ENCODE peak calls at places on chromosome 5, in five cellular contexts. C, J, F, K and L are unnamed samples. For H3K4me1, the result is how much of the 10 kb centered on the place peaks cover.

GRCh38 chr5:91179018-91179417 is 204.1 kb downstream of the ARRDC3 start:
- DNase-seq in F (no peak), K (peak), C (no peak), J (no peak), L (no peak)

GRCh38 chr5:38660194-38660668 is 103.8 kb upstream of the LIFR start:
- DNase-seq in F (no peak), J (peak), K (no peak), C (peak), L (no peak)

GRCh38 chr5:173025651-173026050 is 30.5 kb upstream of the CREBRF start:
- DNase-seq in F (no peak), J (no peak), C (no peak), K (no peak), L (no peak)

GRCh38 chr5:93595420-93596136 is 12.6 kb downstream of the NR2F1 start:
- DNase-seq in C (no peak), K (no peak), J (no peak), F (no peak), L (no peak)

GRCh38 chr5:180141068-180141660 is 67.8 kb downstream of the RASGEF1C start:
- DNase-seq in F (no peak), J (no peak), C (no peak), K (no peak), L (no peak)

GRCh38 chr5:58765058-58765457 is 182.2 kb downstream of the RAB3C start:
- DNase-seq in K (no peak), C (no peak), F (no peak), J (no peak), L (no peak)

GRCh38 chr5:141182248-141182647 is at the start of gene PCDHB16:
- DNase-seq in J (no peak), C (peak), K (peak), F (no peak), L (no peak)

GRCh38 chr5:150180241-150181027 is 9.4 kb upstream of the SLC6A7 start:
- DNase-seq in F (no peak), C (no peak), K (peak), J (peak), L (peak)

GRCh38 chr5:5965132-5965531 is 413.2 kb downstream of the MED10 start:
- DNase-seq in J (no peak), C (no peak), K (no peak), F (peak), L (no peak)

GRCh38 chr5:132411382-132411925 is 41.9 kb downstream of the SLC22A5 start:
- DNase-seq in K (no peak), J (no peak), F (no peak), C (no peak), L (no peak)
- H3K4me3 ChIP-seq in K (peak), J (peak), F (peak), C (peak), L (peak)

GRCh38 chr5:122835681-122836080 is 9.7 kb upstream of the SNX24 start:
- DNase-seq in F (no peak), J (no peak), C (no peak), K (no peak), L (no peak)
- TF ChIP-seq CTCF in F (no peak), J (no peak), C (no peak), K (peak), L (no peak)

GRCh38 chr5:169256191-169256590 is 44.7 kb downstream of the SLIT3 start:
- DNase-seq in F (no peak), K (no peak), J (no peak), C (no peak), L (no peak)

GRCh38 chr5:169263591-169263990 is 37.3 kb downstream of the SLIT3 start:
- DNase-seq in C (no peak), K (no peak), F (no peak), J (no peak), L (no peak)

GRCh38 chr5:169253071-169253470 is 47.9 kb downstream of the SLIT3 start:
- DNase-seq in C (no peak), J (no peak), K (no peak), F (no peak), L (no peak)

GRCh38 chr5:169258372-169259000 is 42.5 kb downstream of the SLIT3 start:
- DNase-seq in K (no peak), J (no peak), C (no peak), F (no peak), L (no peak)
- H3K4me1 ChIP-seq in K (under half), J (under half), C (under half), F (under half), L (under half)

DNA sequence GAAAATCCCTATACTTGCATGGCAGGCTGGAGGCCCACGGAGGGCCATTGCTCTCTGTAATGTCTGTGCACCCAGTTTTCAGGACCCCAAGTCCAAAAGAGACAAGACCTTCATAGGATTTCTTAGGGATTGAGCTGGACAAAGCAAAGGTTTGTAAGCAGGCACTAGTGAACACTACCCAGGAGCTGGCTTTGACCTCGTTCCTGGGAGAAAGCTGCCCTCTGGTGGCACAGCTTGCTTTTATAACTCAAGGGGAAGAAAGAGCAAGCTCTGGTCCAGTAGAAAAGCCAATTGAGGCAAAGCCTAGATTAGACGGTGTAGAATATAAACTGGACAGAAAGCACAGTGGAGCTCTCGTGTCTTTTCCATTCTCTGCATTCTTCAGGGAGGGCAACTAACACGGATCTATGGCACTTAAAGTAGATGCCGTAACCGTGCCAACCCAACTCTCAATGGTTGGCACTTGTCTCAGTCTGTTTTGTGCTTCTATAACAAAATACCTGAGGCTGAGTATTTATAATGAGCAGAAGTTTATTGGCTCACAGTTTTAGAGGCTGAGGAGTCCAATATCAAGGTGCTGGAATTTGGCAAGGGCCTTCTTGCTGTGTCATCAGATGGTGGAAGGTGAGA is 7.9 kb downstream of the GABRP start:
- DNase-seq in C (peak), F (peak), J (peak), K (peak), L (peak)
- H3K4me3 ChIP-seq in C (no peak), F (no peak), J (no peak), K (no peak), L (no peak)

GRCh38 chr5:142584843-142585242 is 101.0 kb downstream of the FGF1 start:
- DNase-seq in F (no peak), C (no peak), J (no peak), K (no peak), L (no peak)

GRCh38 chr5:142590451-142591240 is 95.2 kb downstream of the FGF1 start:
- DNase-seq in F (no peak), J (no peak), K (no peak), C (no peak), L (no peak)

GRCh38 chr5:142585451-142585850 is 100.4 kb downstream of the FGF1 start:
- DNase-seq in J (no peak), K (no peak), C (no peak), F (no peak), L (no peak)

GRCh38 chr5:142586552-142586951 is 99.3 kb downstream of the FGF1 start:
- DNase-seq in K (no peak), F (no peak), J (no peak), C (no peak), L (no peak)

GRCh38 chr5:142587354-142587965 is 98.4 kb downstream of the FGF1 start:
- DNase-seq in C (peak), K (peak), F (no peak), J (no peak), L (peak)
- TF ChIP-seq CTCF in C (peak), K (peak), F (peak), J (peak), L (no peak)

GRCh38 chr5:14173419-14174234 is 30.5 kb downstream of the TRIO start:
- DNase-seq in F (no peak), C (no peak), J (no peak), K (peak), L (no peak)
- H3K4me1 ChIP-seq in F (half or more), C (under half), J (under half), K (under half), L (under half)

GRCh38 chr5:151580858-151581257 is 10.3 kb downstream of the FAT2 start:
- DNase-seq in F (no peak), K (no peak), J (no peak), C (no peak), L (no peak)

GRCh38 chr5:151581347-151581746 is 9.8 kb downstream of the FAT2 start:
- DNase-seq in J (no peak), C (no peak), K (no peak), F (no peak), L (no peak)

GRCh38 chr5:151581841-151582583 is 9.1 kb downstream of the FAT2 start:
- DNase-seq in J (no peak), C (no peak), K (no peak), F (no peak), L (no peak)

GRCh38 chr5:151578326-151579025 is 12.7 kb downstream of the FAT2 start:
- DNase-seq in F (no peak), K (no peak), C (no peak), J (no peak), L (no peak)

GRCh38 chr5:151580239-151580638 is 10.9 kb downstream of the FAT2 start:
- DNase-seq in F (no peak), C (no peak), J (no peak), K (no peak), L (no peak)
- H3K4me3 ChIP-seq in F (no peak), C (no peak), J (no peak), K (no peak), L (no peak)

GRCh38 chr5:177327539-177328522 is 16.1 kb upstream of the MXD3 start:
- DNase-seq in F (peak), J (no peak), C (no peak), K (peak), L (no peak)
- TF ChIP-seq CTCF in F (no peak), J (no peak), C (no peak), K (no peak), L (no peak)